ENCODE peak calls at places on chromosomes 6 and 20, in eight cellular contexts. Y, W, P, V, T, A, Z and S are unnamed samples.

GRCh38 chr6:10355115-10355702 is 59.7 kb downstream of the TFAP2A start:
- DNase-seq in Y (no peak), W (peak), P (no peak), V (no peak), T (no peak), A (no peak), Z (no peak), S (no peak)

GRCh38 chr6:162899148-162899547 is 171.4 kb downstream of the PACRG start:
- DNase-seq in Y (no peak), W (no peak), P (no peak), V (no peak), T (no peak), A (no peak), Z (no peak), S (no peak)

GRCh38 chr6:144321839-144322591 is 36.9 kb downstream of the UTRN start:
- DNase-seq in Y (peak), W (no peak), P (no peak), V (no peak), T (no peak), A (no peak), Z (no peak), S (no peak)

GRCh38 chr6:12577124-12577845 is 139.3 kb upstream of the PHACTR1 start:
- DNase-seq in Y (no peak), W (no peak), P (no peak), V (no peak), T (no peak), A (no peak), Z (no peak), S (no peak)

GRCh38 chr6:113731528-113731927 is 125.6 kb upstream of the MARCKS start:
- DNase-seq in Y (no peak), W (no peak), P (no peak), V (no peak), T (no peak), A (no peak), Z (no peak), S (no peak)

GRCh38 chr20:34083137-34083536 is 28.9 kb downstream of the EIF2S2 start:
- DNase-seq in Y (peak), W (no peak), P (no peak), V (no peak), T (peak), A (no peak), Z (peak), S (no peak)

GRCh38 chr20:11754451-11754850 is 163.2 kb upstream of the BTBD3 start:
- DNase-seq in Y (no peak), W (no peak), P (no peak), V (no peak), T (peak), A (no peak), Z (no peak), S (no peak)

GRCh38 chr20:61662226-61662945 is 403.3 kb downstream of the TAF4 start:
- DNase-seq in Y (no peak), W (no peak), P (peak), V (peak), T (peak), A (peak), Z (no peak), S (no peak)

GRCh38 chr6:128482642-128483041 is 37.8 kb downstream of the PTPRK start:
- DNase-seq in Y (no peak), W (no peak), P (no peak), V (no peak), T (peak), A (no peak), Z (no peak), S (no peak)

GRCh38 chr6:153702671-153703070 is 336.4 kb upstream of the OPRM1 start:
- DNase-seq in Y (peak), W (no peak), P (no peak), V (no peak), T (no peak), A (no peak), Z (no peak), S (no peak)

GRCh38 chr20:24948939-24949679 is at the start of gene CST7:
- DNase-seq in Y (no peak), W (peak), P (no peak), V (no peak), T (no peak), A (no peak), Z (peak), S (no peak)

GRCh38 chr6:26020983-26021349 is 58.4 kb downstream of the TRIM38 start:
- DNase-seq in Y (peak), W (no peak), P (no peak), V (peak), T (no peak), A (peak), Z (peak), S (peak)

GRCh38 chr6:110325197-110325596 is 33.0 kb downstream of the METTL24 start:
- DNase-seq in Y (peak), W (no peak), P (no peak), V (no peak), T (no peak), A (no peak), Z (no peak), S (no peak)

GRCh38 chr6:133621751-133622150 is 267.2 kb upstream of the TCF21 start:
- DNase-seq in Y (peak), W (no peak), P (no peak), V (no peak), T (no peak), A (no peak), Z (no peak), S (no peak)

DNA sequence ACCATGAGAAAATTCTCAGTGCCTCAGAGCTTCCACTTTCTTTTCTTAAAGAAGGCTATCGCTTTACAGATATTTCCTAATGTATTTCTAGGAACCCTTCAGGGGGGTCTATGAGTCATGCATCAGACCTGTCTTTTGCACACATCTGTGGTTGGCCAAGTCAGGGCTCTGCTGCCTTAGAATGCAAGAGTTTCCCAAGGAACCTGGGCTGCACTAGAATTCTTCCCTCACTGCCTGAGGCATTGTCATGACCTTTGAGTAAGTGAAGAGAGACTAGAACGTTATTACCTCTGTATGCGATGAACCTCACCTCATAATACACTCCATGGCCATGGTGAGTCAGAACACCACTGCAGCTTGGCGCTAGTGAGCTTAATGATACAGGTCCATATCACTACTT is 365.0 kb upstream of the ID4 start:
- DNase-seq in Y (peak), W (no peak), P (no peak), V (no peak), T (no peak), A (no peak), Z (no peak), S (no peak)
- TF ChIP-seq CTCF in Y (no peak), W (no peak), P (no peak), V (no peak), T (no peak), A (no peak), Z (no peak), S (no peak)

DNA sequence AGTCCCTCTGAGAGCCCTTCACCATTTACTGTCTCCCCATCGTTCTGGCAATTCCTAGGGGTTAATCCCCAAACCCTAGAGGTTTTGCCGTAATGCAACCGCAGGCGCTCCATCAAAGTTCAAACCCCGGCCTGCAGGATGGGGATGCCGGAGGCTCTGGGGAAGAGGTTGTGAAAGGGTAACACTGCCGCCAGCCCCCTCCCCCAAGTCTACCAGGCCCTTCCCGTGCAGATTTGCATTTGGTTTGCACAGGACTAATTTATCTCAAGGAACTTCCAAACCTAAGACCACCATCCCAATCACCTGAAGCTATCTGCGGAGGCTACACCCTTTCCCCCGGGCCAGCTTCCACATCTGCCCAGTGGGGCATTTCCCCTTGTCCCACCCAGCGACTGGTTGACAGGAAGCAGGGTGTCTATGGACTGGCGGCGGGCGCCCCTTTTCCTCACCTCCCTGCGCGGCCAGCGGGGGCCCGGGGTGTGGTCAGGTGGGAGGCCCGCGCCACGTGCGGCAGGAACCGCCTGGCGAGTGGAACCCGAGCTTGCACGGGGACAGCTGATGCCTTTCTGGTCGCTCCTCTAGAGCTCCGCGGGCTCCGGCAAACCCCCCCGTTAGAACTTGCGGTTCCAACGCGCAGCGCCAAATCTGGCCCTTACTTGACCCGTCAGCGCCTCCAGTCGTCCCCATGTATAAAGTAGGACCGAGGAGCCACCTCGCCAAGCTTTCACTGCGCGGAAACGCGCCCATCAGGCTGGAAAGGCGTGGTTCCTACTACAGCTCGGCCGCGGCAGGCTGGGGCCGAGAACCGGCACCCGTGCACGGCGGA is 9.4 kb upstream of the SLC4A11 start:
- DNase-seq in Y (peak), W (peak), P (no peak), V (peak), T (peak), A (peak), Z (no peak), S (peak)
- TF ChIP-seq CTCF in Y (no peak), W (no peak), P (no peak), V (no peak), T (peak), A (no peak), Z (no peak), S (no peak)

GRCh38 chr6:158629376-158630221 is 14.9 kb downstream of the DYNLT1 start:
- DNase-seq in Y (no peak), W (peak), P (no peak), V (no peak), T (peak), A (peak), Z (no peak), S (no peak)
- TF ChIP-seq CTCF in Y (peak), W (no peak), P (no peak), V (no peak), T (peak), A (no peak), Z (no peak), S (no peak)

GRCh38 chr6:166466178-166467122 is 83.7 kb upstream of the MPC1 start:
- DNase-seq in Y (peak), W (no peak), P (peak), V (no peak), T (no peak), A (no peak), Z (no peak), S (no peak)

GRCh38 chr6:166464418-166465400 is 82.0 kb upstream of the MPC1 start:
- DNase-seq in Y (no peak), W (no peak), P (no peak), V (no peak), T (no peak), A (no peak), Z (no peak), S (no peak)

GRCh38 chr6:166467436-166468000 is 84.8 kb upstream of the MPC1 start:
- DNase-seq in Y (no peak), W (no peak), P (no peak), V (no peak), T (no peak), A (no peak), Z (no peak), S (no peak)

GRCh38 chr6:166464068-166464410 is 81.3 kb upstream of the MPC1 start:
- DNase-seq in Y (no peak), W (no peak), P (no peak), V (no peak), T (no peak), A (no peak), Z (no peak), S (no peak)

GRCh38 chr6:166465671-166466087 is 82.9 kb upstream of the MPC1 start:
- DNase-seq in Y (peak), W (no peak), P (peak), V (no peak), T (no peak), A (no peak), Z (no peak), S (no peak)
- TF ChIP-seq CTCF in Y (peak), W (no peak), P (peak), V (no peak), T (no peak), A (no peak), Z (no peak), S (no peak)

DNA sequence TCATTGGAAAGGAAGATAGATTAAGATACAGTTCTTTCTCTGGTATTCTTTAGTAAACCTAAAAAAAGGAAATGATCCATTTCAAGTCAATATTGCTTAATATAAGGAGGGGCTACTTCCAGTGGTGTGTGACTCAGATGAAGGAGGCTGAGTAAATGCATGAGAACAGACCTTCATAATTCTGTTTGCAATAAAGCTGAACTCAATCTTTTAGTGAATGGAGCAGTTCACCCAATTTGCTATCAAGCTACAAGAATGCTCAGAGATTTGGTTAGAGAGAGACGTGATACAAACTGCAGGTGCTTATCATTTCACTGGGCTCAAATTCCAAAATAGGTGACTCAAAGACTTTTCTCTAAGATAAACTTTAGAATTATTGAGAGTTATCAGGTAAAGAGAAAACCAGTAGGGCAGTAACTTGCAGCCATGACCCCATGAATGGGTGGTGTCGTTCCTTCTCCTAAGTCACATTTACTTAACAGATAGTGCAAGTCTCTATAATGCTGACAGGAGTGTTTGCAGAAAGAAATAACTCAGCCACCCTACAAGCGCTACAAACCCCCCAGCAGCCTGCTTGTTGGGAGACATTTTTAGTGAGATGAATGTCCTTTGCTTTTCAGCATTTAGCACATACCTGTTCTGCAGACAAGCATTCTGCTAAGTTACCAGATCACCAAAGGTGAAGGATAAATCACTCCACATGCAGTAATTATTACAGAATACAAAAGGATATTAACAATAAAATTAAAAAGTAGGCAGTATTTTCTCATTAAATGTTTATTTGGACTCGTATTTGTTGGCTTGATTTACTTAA is 16.4 kb upstream of the BLOC1S5 start:
- DNase-seq in Y (peak), W (no peak), P (no peak), V (no peak), T (no peak), A (no peak), Z (no peak), S (no peak)
- TF ChIP-seq CTCF in Y (no peak), W (no peak), P (no peak), V (no peak), T (no peak), A (no peak), Z (no peak), S (no peak)

DNA sequence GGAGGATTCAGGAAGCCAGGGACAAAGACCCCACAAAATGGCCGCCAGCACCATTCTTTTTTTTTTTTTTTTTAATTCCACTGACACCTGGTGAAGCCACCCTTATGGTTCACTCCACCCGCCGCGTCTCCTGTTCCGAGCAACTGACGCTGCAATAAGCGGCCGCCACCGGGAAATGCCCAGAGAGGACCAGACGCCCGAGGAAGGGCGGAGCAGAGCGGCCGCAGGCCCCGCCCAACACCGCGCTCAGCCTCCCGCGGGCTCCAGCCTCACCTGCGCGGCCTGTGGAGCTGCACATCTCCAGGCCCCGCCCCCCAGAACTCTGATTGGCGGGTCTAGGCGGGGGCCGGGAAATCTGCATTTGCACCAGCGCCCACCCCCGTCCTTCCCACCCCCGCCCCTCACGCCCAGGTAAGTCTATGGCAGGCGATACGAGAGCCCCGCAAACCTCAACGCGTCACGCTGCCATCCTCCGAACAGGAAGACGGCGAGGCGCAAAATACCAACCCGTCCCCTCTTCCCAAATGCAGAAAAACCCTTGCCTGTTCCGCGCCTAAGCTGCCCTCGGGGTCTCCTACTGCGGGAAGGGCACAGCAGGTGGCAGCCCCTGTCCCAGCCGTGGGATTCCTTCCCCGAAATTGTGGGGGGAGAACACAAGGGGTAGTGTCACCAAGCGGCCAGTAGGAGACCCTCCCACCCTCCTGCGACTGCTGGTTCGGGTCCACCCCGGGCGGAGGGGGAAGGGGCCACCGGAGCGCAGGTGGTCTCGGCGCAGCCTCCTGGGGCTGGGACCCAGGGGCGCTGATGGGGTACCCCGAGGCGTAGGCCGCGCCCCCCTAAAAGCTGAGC is 948 bp downstream of the ATP9A start:
- DNase-seq in Y (peak), W (peak), P (peak), V (peak), T (peak), A (peak), Z (peak), S (peak)
- TF ChIP-seq CTCF in Y (peak), W (no peak), P (peak), V (peak), T (peak), A (peak), Z (no peak), S (peak)

DNA sequence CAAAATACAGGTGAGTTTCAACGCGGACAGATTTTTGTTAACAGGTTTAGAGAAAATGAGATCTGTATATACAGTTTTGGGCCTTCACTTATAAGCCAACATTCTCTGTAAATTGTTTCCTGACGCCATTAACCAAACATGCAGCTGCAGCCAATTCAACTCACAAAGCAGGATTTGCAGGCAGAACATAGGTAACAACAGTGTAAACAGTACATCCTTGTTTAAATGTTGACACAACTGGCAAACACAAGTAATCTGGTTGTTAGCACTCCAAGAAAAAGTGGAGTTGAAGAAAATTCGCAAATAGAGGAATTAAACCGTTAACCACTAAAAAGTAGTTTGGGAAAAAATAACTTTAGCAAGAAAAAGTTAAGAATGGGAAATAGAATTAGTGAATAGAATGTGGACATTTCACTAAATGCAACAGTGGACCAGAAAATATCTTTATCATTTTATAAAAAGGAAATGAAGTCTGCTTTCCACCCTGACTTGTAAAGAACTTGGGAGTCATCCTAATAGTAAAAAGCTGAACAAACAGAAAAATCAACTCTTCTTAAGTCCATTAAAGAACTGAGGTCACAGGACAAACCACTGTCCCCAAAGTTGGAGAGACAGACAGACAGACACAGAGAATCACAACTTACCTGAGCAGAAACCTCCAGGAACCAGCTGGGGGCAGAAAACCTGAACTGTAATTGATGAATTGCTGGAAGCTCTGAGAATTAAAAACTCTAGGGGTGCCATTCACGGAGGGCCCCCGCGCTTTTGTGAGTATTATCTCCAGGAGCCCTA is 10.1 kb downstream of the SMIM28 start:
- DNase-seq in Y (no peak), W (no peak), P (no peak), V (no peak), T (no peak), A (no peak), Z (no peak), S (no peak)
- TF ChIP-seq CTCF in Y (no peak), W (no peak), P (no peak), V (no peak), T (no peak), A (no peak), Z (no peak), S (no peak)